ENCODE peak calls at places on chromosome 1, in ten cellular contexts. S is AG04450; Q is stimulated activated effector memory CD8-positive, alpha-beta T cell treated with anti-CD3 and anti-CD28 coated beads, Interleukin-12 subunit alpha, Interleukin-12 subunit beta, amount 100 ng/mL, for 72 hours; K is endothelial cell; Y is activated CD4-positive, alpha-beta T cell treated with anti-CD3 and anti-CD28 coated beads for 48 hours; U is B cell; J is stimulated activated CD4-positive, alpha-beta T cell treated with anti-CD3 and anti-CD28 coated beads, TNF-alpha, amount 100 ng/mL, for 48 hours; R is esophagus squamous epithelium; V is OCI-M1; O is WTC11. L is an unnamed sample.

GRCh38 chr1:60564856-60565445 is 491.4 kb upstream of the C1orf87 start:
- DNase-seq in S (no peak), Q (no peak), K (no peak), Y (no peak), U (no peak), J (no peak), R (no peak), V (no peak), O (no peak), L (no peak)

GRCh38 chr1:223429313-223429731 is 36.1 kb downstream of the CCDC185 start:
- DNase-seq in S (no peak), Q (no peak), K (no peak), Y (no peak), U (no peak), J (no peak), R (no peak), V (no peak), O (no peak), L (no peak)

GRCh38 chr1:23530750-23531651 is at the start of gene E2F2:
- DNase-seq in S (peak), Q (peak), K (peak), Y (peak), U (peak), J (peak), R (peak), V (peak), O (peak), L (peak)

GRCh38 chr1:150321826-150322166 is 463 bp downstream of the PRPF3 start:
- DNase-seq in S (no peak), Q (no peak), K (no peak), Y (no peak), U (no peak), J (no peak), R (no peak), V (no peak), O (no peak), L (peak)

GRCh38 chr1:54046671-54047383 is 6.2 kb downstream of the TMEM59 start:
- DNase-seq in S (no peak), Q (no peak), K (no peak), Y (no peak), U (no peak), J (no peak), R (no peak), V (peak), O (no peak), L (no peak)

GRCh38 chr1:33167650-33168447 is 14.0 kb downstream of the TRIM62 start:
- DNase-seq in S (no peak), Q (no peak), K (no peak), Y (no peak), U (no peak), J (no peak), R (no peak), V (no peak), O (no peak), L (no peak)

GRCh38 chr1:10897321-10897980 is 101.0 kb upstream of the CASZ1 start:
- DNase-seq in S (no peak), Q (no peak), K (no peak), Y (no peak), U (no peak), J (no peak), R (no peak), V (no peak), O (no peak), L (no peak)

GRCh38 chr1:37663426-37664000 is 28.8 kb upstream of the CDCA8 start:
- DNase-seq in S (no peak), Q (no peak), K (no peak), Y (no peak), U (no peak), J (no peak), R (no peak), V (no peak), O (no peak), L (no peak)